ENCODE peak calls at places on chromosome 7, in nine cellular contexts. One of them, this sample, is unnamed.

GRCh38 chr7:424961-425793 is 94.5 kb downstream of the PDGFA start:
- DNase-seq in body of pancreas: no peak
- DNase-seq in MCF 10A: no peak
- DNase-seq in endothelial cell: no peak
- DNase-seq in GM10248: no peak
- DNase-seq in dorsolateral prefrontal cortex: peak; percentile 77
- DNase-seq in epithelial cell of esophagus: no peak
- DNase-seq in colonic mucosa: no peak
- DNase-seq in K562: no peak
- DNase-seq in this sample: no peak

GRCh38 chr7:129998446-129998845 is 45.7 kb upstream of the UBE2H start:
- DNase-seq in body of pancreas: no peak
- DNase-seq in MCF 10A: no peak
- DNase-seq in endothelial cell: no peak
- DNase-seq in GM10248: no peak
- DNase-seq in dorsolateral prefrontal cortex: no peak
- DNase-seq in epithelial cell of esophagus: no peak
- DNase-seq in colonic mucosa: no peak
- DNase-seq in K562: no peak
- DNase-seq in this sample: no peak

GRCh38 chr7:39910108-39910869 is 39.8 kb upstream of the CDK13 start:
- DNase-seq in body of pancreas: peak; percentile 19
- DNase-seq in MCF 10A: peak; percentile 62
- DNase-seq in endothelial cell: no peak
- DNase-seq in GM10248: no peak
- DNase-seq in dorsolateral prefrontal cortex: no peak
- DNase-seq in epithelial cell of esophagus: no peak
- DNase-seq in colonic mucosa: no peak
- DNase-seq in K562: no peak
- DNase-seq in this sample: no peak

GRCh38 chr7:151210087-151210854 is at the start of gene H2BK1:
- DNase-seq in body of pancreas: no peak
- DNase-seq in MCF 10A: no peak
- DNase-seq in endothelial cell: no peak
- DNase-seq in GM10248: no peak
- DNase-seq in dorsolateral prefrontal cortex: no peak
- DNase-seq in epithelial cell of esophagus: no peak
- DNase-seq in colonic mucosa: no peak
- DNase-seq in K562: no peak
- DNase-seq in this sample: no peak

GRCh38 chr7:77409005-77409738 is 7.0 kb downstream of the GSAP start:
- DNase-seq in body of pancreas: no peak
- DNase-seq in MCF 10A: peak; percentile 47
- DNase-seq in endothelial cell: no peak
- DNase-seq in GM10248: no peak
- DNase-seq in dorsolateral prefrontal cortex: no peak
- DNase-seq in epithelial cell of esophagus: peak; percentile 86
- DNase-seq in colonic mucosa: no peak
- DNase-seq in K562: no peak
- DNase-seq in this sample: no peak

GRCh38 chr7:24133691-24134090 is 150.3 kb upstream of the NPY start:
- DNase-seq in body of pancreas: no peak
- DNase-seq in MCF 10A: no peak
- DNase-seq in endothelial cell: no peak
- DNase-seq in GM10248: no peak
- DNase-seq in dorsolateral prefrontal cortex: no peak
- DNase-seq in epithelial cell of esophagus: no peak
- DNase-seq in colonic mucosa: no peak
- DNase-seq in K562: no peak
- DNase-seq in this sample: no peak

GRCh38 chr7:105339404-105340316 is 49.1 kb downstream of the SRPK2 start:
- DNase-seq in body of pancreas: peak; percentile 64
- DNase-seq in MCF 10A: no peak
- DNase-seq in endothelial cell: no peak
- DNase-seq in GM10248: no peak
- DNase-seq in dorsolateral prefrontal cortex: no peak
- DNase-seq in epithelial cell of esophagus: no peak
- DNase-seq in colonic mucosa: no peak
- DNase-seq in K562: no peak
- DNase-seq in this sample: no peak

GRCh38 chr7:140403878-140404564 is at the start of gene RAB19:
- DNase-seq in body of pancreas: peak; percentile 86
- DNase-seq in MCF 10A: peak; percentile 41
- DNase-seq in endothelial cell: peak; percentile 30
- DNase-seq in GM10248: peak; percentile 52
- DNase-seq in dorsolateral prefrontal cortex: no peak
- DNase-seq in epithelial cell of esophagus: peak; percentile 29
- DNase-seq in colonic mucosa: peak; percentile 79
- DNase-seq in K562: no peak
- DNase-seq in this sample: no peak

GRCh38 chr7:74138334-74138867 is 35.8 kb upstream of the EIF4H start:
- DNase-seq in body of pancreas: no peak
- DNase-seq in MCF 10A: no peak
- DNase-seq in endothelial cell: no peak
- DNase-seq in GM10248: no peak
- DNase-seq in dorsolateral prefrontal cortex: no peak
- DNase-seq in epithelial cell of esophagus: no peak
- DNase-seq in colonic mucosa: no peak
- DNase-seq in K562: no peak
- DNase-seq in this sample: no peak

GRCh38 chr7:151940048-151940845 is 16.0 kb upstream of the GALNTL5 start:
- DNase-seq in body of pancreas: no peak
- DNase-seq in MCF 10A: peak; percentile 90
- DNase-seq in endothelial cell: no peak
- DNase-seq in GM10248: no peak
- DNase-seq in dorsolateral prefrontal cortex: no peak
- DNase-seq in epithelial cell of esophagus: peak; percentile 83
- DNase-seq in colonic mucosa: no peak
- DNase-seq in K562: no peak
- DNase-seq in this sample: no peak

GRCh38 chr7:150937848-150938561 is 40.1 kb downstream of the KCNH2 start:
- DNase-seq in body of pancreas: no peak
- DNase-seq in MCF 10A: peak; percentile 55
- DNase-seq in endothelial cell: no peak
- DNase-seq in GM10248: no peak
- DNase-seq in dorsolateral prefrontal cortex: no peak
- DNase-seq in epithelial cell of esophagus: peak; percentile 78
- DNase-seq in colonic mucosa: no peak
- DNase-seq in K562: no peak
- DNase-seq in this sample: no peak

DNA sequence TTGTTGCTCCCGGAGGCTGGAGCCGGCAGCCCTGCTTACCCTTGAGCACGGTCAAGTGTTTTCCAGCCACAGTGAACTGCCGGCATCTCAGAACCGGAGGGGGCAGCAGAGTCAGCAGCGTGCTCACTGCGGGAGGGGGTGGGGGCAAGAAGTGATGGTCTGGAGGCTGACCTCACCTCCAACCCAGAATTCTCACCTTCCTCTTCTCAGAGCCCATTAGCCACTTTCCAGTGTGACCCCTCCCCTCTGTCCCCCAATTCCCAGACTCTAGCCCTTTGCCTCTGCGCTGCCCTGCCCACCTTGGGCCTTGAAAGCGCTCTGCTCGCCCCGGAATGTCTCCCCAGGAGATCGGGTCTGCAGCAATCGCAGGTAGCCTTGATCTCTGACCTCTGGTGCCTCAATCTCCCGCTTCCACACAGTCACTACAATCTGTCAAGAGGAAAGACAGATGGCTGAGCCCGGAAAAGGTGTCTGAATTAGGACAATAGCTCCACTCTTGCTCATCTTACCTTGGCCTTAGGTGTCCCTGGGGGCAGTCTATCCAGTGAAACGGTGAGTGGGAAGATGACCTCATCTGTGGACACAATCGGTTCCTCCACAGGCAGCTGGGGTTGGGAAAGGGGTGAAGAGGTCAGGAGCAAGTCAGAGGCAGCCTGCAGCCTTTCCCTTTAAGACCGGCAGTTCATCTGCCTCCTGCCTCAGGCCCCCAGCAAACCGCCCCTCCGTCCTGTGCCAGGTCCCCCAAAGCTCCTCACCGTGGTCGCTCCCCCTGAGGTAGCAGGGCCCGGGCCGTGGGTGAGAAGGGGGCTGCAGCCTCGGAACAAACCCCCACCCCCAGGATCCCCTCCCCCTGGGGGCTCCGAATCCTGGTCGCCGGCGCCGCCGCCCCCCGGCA is 942 bp downstream of the TRAPPC14 start:
- DNase-seq in body of pancreas: peak; percentile 45
- DNase-seq in MCF 10A: peak; percentile 66
- DNase-seq in endothelial cell: peak; percentile 39
- DNase-seq in GM10248: peak; percentile 41
- DNase-seq in dorsolateral prefrontal cortex: no peak
- DNase-seq in epithelial cell of esophagus: peak; percentile 71
- DNase-seq in colonic mucosa: no peak
- DNase-seq in K562: peak; percentile 63
- DNase-seq in this sample: no peak
- TF ChIP-seq CTCF in body of pancreas: no peak
- TF ChIP-seq CTCF in MCF 10A: no peak
- TF ChIP-seq CTCF in endothelial cell: no peak
- TF ChIP-seq CTCF in GM10248: no peak
- TF ChIP-seq CTCF in dorsolateral prefrontal cortex: no peak
- TF ChIP-seq CTCF in epithelial cell of esophagus: peak; percentile 10
- TF ChIP-seq CTCF in colonic mucosa: no peak
- TF ChIP-seq CTCF in K562: peak; percentile 66
- TF ChIP-seq CTCF in this sample: no peak

GRCh38 chr7:142793156-142793555 is 22.4 kb downstream of the PRSS2 start:
- DNase-seq in body of pancreas: no peak
- DNase-seq in MCF 10A: no peak
- DNase-seq in endothelial cell: no peak
- DNase-seq in GM10248: no peak
- DNase-seq in dorsolateral prefrontal cortex: no peak
- DNase-seq in epithelial cell of esophagus: no peak
- DNase-seq in colonic mucosa: no peak
- DNase-seq in K562: no peak
- DNase-seq in this sample: no peak
- TF ChIP-seq CTCF in body of pancreas: no peak
- TF ChIP-seq CTCF in MCF 10A: no peak
- TF ChIP-seq CTCF in endothelial cell: no peak
- TF ChIP-seq CTCF in GM10248: no peak
- TF ChIP-seq CTCF in dorsolateral prefrontal cortex: no peak
- TF ChIP-seq CTCF in epithelial cell of esophagus: no peak
- TF ChIP-seq CTCF in colonic mucosa: no peak
- TF ChIP-seq CTCF in K562: no peak
- TF ChIP-seq CTCF in this sample: no peak

GRCh38 chr7:157220916-157221569 is 82.3 kb downstream of the UBE3C start:
- DNase-seq in body of pancreas: no peak
- DNase-seq in MCF 10A: no peak
- DNase-seq in endothelial cell: no peak
- DNase-seq in GM10248: no peak
- DNase-seq in dorsolateral prefrontal cortex: no peak
- DNase-seq in epithelial cell of esophagus: no peak
- DNase-seq in colonic mucosa: no peak
- DNase-seq in K562: no peak
- DNase-seq in this sample: no peak

GRCh38 chr7:157219154-157219553 is 80.4 kb downstream of the UBE3C start:
- DNase-seq in body of pancreas: peak; percentile 10
- DNase-seq in MCF 10A: no peak
- DNase-seq in endothelial cell: no peak
- DNase-seq in GM10248: peak; percentile 61
- DNase-seq in dorsolateral prefrontal cortex: no peak
- DNase-seq in epithelial cell of esophagus: no peak
- DNase-seq in colonic mucosa: no peak
- DNase-seq in K562: no peak
- DNase-seq in this sample: no peak

GRCh38 chr7:157228864-157229422 is 90.2 kb downstream of the UBE3C start:
- DNase-seq in body of pancreas: peak; percentile 18
- DNase-seq in MCF 10A: peak; percentile 42
- DNase-seq in endothelial cell: peak; percentile 40
- DNase-seq in GM10248: no peak
- DNase-seq in dorsolateral prefrontal cortex: no peak
- DNase-seq in epithelial cell of esophagus: peak; percentile 45
- DNase-seq in colonic mucosa: no peak
- DNase-seq in K562: no peak
- DNase-seq in this sample: peak; percentile 18

GRCh38 chr7:157224627-157225026 is 85.9 kb downstream of the UBE3C start:
- DNase-seq in body of pancreas: no peak
- DNase-seq in MCF 10A: no peak
- DNase-seq in endothelial cell: no peak
- DNase-seq in GM10248: no peak
- DNase-seq in dorsolateral prefrontal cortex: no peak
- DNase-seq in epithelial cell of esophagus: peak; percentile 10
- DNase-seq in colonic mucosa: no peak
- DNase-seq in K562: no peak
- DNase-seq in this sample: no peak
- TF ChIP-seq CTCF in body of pancreas: peak; percentile 66
- TF ChIP-seq CTCF in MCF 10A: peak; percentile 12
- TF ChIP-seq CTCF in endothelial cell: no peak
- TF ChIP-seq CTCF in GM10248: no peak
- TF ChIP-seq CTCF in dorsolateral prefrontal cortex: peak; percentile 44
- TF ChIP-seq CTCF in epithelial cell of esophagus: no peak
- TF ChIP-seq CTCF in colonic mucosa: no peak
- TF ChIP-seq CTCF in K562: peak; percentile 17
- TF ChIP-seq CTCF in this sample: peak; percentile 42

GRCh38 chr7:43458330-43458729 is 124.6 kb upstream of the STK17A start:
- DNase-seq in body of pancreas: no peak
- DNase-seq in MCF 10A: no peak
- DNase-seq in endothelial cell: no peak
- DNase-seq in GM10248: no peak
- DNase-seq in dorsolateral prefrontal cortex: no peak
- DNase-seq in epithelial cell of esophagus: no peak
- DNase-seq in colonic mucosa: no peak
- DNase-seq in K562: no peak
- DNase-seq in this sample: no peak

GRCh38 chr7:43460733-43461348 is 122.1 kb upstream of the STK17A start:
- DNase-seq in body of pancreas: no peak
- DNase-seq in MCF 10A: no peak
- DNase-seq in endothelial cell: no peak
- DNase-seq in GM10248: no peak
- DNase-seq in dorsolateral prefrontal cortex: no peak
- DNase-seq in epithelial cell of esophagus: no peak
- DNase-seq in colonic mucosa: no peak
- DNase-seq in K562: no peak
- DNase-seq in this sample: no peak

GRCh38 chr7:43458746-43459337 is 124.1 kb upstream of the STK17A start:
- DNase-seq in body of pancreas: no peak
- DNase-seq in MCF 10A: no peak
- DNase-seq in endothelial cell: no peak
- DNase-seq in GM10248: no peak
- DNase-seq in dorsolateral prefrontal cortex: no peak
- DNase-seq in epithelial cell of esophagus: no peak
- DNase-seq in colonic mucosa: no peak
- DNase-seq in K562: no peak
- DNase-seq in this sample: no peak

GRCh38 chr7:43454936-43455518 is 127.9 kb upstream of the STK17A start:
- DNase-seq in body of pancreas: no peak
- DNase-seq in MCF 10A: peak; percentile 71
- DNase-seq in endothelial cell: no peak
- DNase-seq in GM10248: peak; percentile 66
- DNase-seq in dorsolateral prefrontal cortex: no peak
- DNase-seq in epithelial cell of esophagus: peak; percentile 69
- DNase-seq in colonic mucosa: no peak
- DNase-seq in K562: peak; percentile 28
- DNase-seq in this sample: no peak

DNA sequence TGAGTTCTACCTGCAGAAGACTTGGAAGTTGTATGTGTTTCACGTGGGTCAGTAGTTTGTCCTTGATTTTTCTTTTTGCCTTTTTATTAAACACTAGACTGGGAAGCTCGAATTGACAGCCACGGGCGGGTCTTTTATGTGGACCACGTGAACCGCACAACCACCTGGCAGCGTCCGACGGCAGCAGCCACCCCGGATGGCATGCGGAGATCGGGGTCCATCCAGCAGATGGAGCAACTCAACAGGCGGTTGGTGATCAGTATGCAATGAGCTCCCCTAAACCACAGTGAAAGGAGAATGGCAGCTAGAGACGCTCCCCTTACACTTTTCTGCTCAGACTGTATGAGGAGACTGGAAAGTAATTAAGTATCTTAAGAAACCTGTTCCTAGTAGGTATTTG is 126.7 kb upstream of the STK17A start:
- DNase-seq in body of pancreas: no peak
- DNase-seq in MCF 10A: no peak
- DNase-seq in endothelial cell: no peak
- DNase-seq in GM10248: no peak
- DNase-seq in dorsolateral prefrontal cortex: no peak
- DNase-seq in epithelial cell of esophagus: no peak
- DNase-seq in colonic mucosa: no peak
- DNase-seq in K562: no peak
- DNase-seq in this sample: no peak
- TF ChIP-seq CTCF in body of pancreas: no peak
- TF ChIP-seq CTCF in MCF 10A: no peak
- TF ChIP-seq CTCF in endothelial cell: no peak
- TF ChIP-seq CTCF in GM10248: no peak
- TF ChIP-seq CTCF in dorsolateral prefrontal cortex: peak; percentile 19
- TF ChIP-seq CTCF in epithelial cell of esophagus: no peak
- TF ChIP-seq CTCF in colonic mucosa: no peak
- TF ChIP-seq CTCF in K562: peak; percentile 44
- TF ChIP-seq CTCF in this sample: no peak